ENCODE peak calls at places on chromosomes 5 and 9, in six cellular contexts. One of them, this sample, is unnamed.

GRCh38 chr5:149356391-149356790 is 1.5 kb upstream of the PCYOX1L start:
- DNase-seq in K562: no peak
- DNase-seq in NCI-H774: no peak
- DNase-seq in Ammon's horn: no peak
- DNase-seq in HTR-8/SVneo: no peak
- DNase-seq in GM19239: no peak
- DNase-seq in this sample: no peak

GRCh38 chr9:133160742-133161541 is 2.8 kb downstream of the GBGT1 start:
- DNase-seq in K562: peak
- DNase-seq in NCI-H774: peak
- DNase-seq in Ammon's horn: peak
- DNase-seq in HTR-8/SVneo: peak
- DNase-seq in GM19239: peak
- DNase-seq in this sample: no peak

GRCh38 chr9:134670042-134670525 is 28.5 kb downstream of the COL5A1 start:
- DNase-seq in K562: no peak
- DNase-seq in NCI-H774: no peak
- DNase-seq in Ammon's horn: no peak
- DNase-seq in HTR-8/SVneo: peak
- DNase-seq in GM19239: no peak
- DNase-seq in this sample: no peak

GRCh38 chr5:75686480-75686879 is 30.8 kb downstream of the POC5 start:
- DNase-seq in K562: no peak
- DNase-seq in NCI-H774: no peak
- DNase-seq in Ammon's horn: no peak
- DNase-seq in HTR-8/SVneo: no peak
- DNase-seq in GM19239: no peak
- DNase-seq in this sample: no peak

GRCh38 chr5:39519566-39520231 is 94.9 kb upstream of the DAB2 start:
- DNase-seq in K562: no peak
- DNase-seq in NCI-H774: no peak
- DNase-seq in Ammon's horn: no peak
- DNase-seq in HTR-8/SVneo: no peak
- DNase-seq in GM19239: no peak
- DNase-seq in this sample: no peak

GRCh38 chr5:86596476-86596875 is 21.3 kb upstream of the COX7C start:
- DNase-seq in K562: no peak
- DNase-seq in NCI-H774: no peak
- DNase-seq in Ammon's horn: no peak
- DNase-seq in HTR-8/SVneo: no peak
- DNase-seq in GM19239: no peak
- DNase-seq in this sample: no peak

GRCh38 chr5:148913985-148914421 is 87.6 kb downstream of the ADRB2 start:
- DNase-seq in K562: no peak
- DNase-seq in NCI-H774: no peak
- DNase-seq in Ammon's horn: no peak
- DNase-seq in HTR-8/SVneo: no peak
- DNase-seq in GM19239: no peak
- DNase-seq in this sample: no peak

GRCh38 chr9:36780186-36780585 is 207.5 kb downstream of the MELK start:
- DNase-seq in K562: no peak
- DNase-seq in NCI-H774: no peak
- DNase-seq in Ammon's horn: no peak
- DNase-seq in HTR-8/SVneo: no peak
- DNase-seq in GM19239: no peak
- DNase-seq in this sample: no peak

GRCh38 chr9:33233659-33234335 is 6.2 kb upstream of the SPINK4 start:
- DNase-seq in K562: no peak
- DNase-seq in NCI-H774: peak
- DNase-seq in Ammon's horn: no peak
- DNase-seq in HTR-8/SVneo: peak
- DNase-seq in GM19239: no peak
- DNase-seq in this sample: no peak

GRCh38 chr5:85069659-85070640 is 685.3 kb upstream of the EDIL3 start:
- DNase-seq in K562: no peak
- DNase-seq in NCI-H774: no peak
- DNase-seq in Ammon's horn: no peak
- DNase-seq in HTR-8/SVneo: no peak
- DNase-seq in GM19239: no peak
- DNase-seq in this sample: no peak

GRCh38 chr5:68803881-68804319 is 289.9 kb upstream of the SLC30A5 start:
- DNase-seq in K562: no peak
- DNase-seq in NCI-H774: no peak
- DNase-seq in Ammon's horn: no peak
- DNase-seq in HTR-8/SVneo: no peak
- DNase-seq in GM19239: no peak
- DNase-seq in this sample: no peak

GRCh38 chr5:37495210-37495609 is 116.1 kb downstream of the WDR70 start:
- DNase-seq in K562: no peak
- DNase-seq in NCI-H774: no peak
- DNase-seq in Ammon's horn: peak
- DNase-seq in HTR-8/SVneo: no peak
- DNase-seq in GM19239: no peak
- DNase-seq in this sample: no peak

GRCh38 chr5:103217101-103217500 is 41.5 kb upstream of the MACIR start:
- DNase-seq in K562: no peak
- DNase-seq in NCI-H774: no peak
- DNase-seq in Ammon's horn: no peak
- DNase-seq in HTR-8/SVneo: no peak
- DNase-seq in GM19239: no peak
- DNase-seq in this sample: no peak

GRCh38 chr5:146018461-146019375 is 82.3 kb downstream of the SH3RF2 start:
- DNase-seq in K562: no peak
- DNase-seq in NCI-H774: no peak
- DNase-seq in Ammon's horn: no peak
- DNase-seq in HTR-8/SVneo: no peak
- DNase-seq in GM19239: no peak
- DNase-seq in this sample: no peak

GRCh38 chr5:115461506-115462290 is 82.9 kb downstream of the FEM1C start:
- DNase-seq in K562: no peak
- DNase-seq in NCI-H774: no peak
- DNase-seq in Ammon's horn: no peak
- DNase-seq in HTR-8/SVneo: peak
- DNase-seq in GM19239: no peak
- DNase-seq in this sample: no peak

GRCh38 chr5:142012186-142012785 is 541 bp downstream of the GNPDA1 start:
- DNase-seq in K562: peak
- DNase-seq in NCI-H774: no peak
- DNase-seq in Ammon's horn: peak
- DNase-seq in HTR-8/SVneo: no peak
- DNase-seq in GM19239: no peak
- DNase-seq in this sample: no peak

GRCh38 chr9:72539824-72540347 is 18.5 kb downstream of the TMC1 start:
- DNase-seq in K562: peak
- DNase-seq in NCI-H774: no peak
- DNase-seq in Ammon's horn: no peak
- DNase-seq in HTR-8/SVneo: no peak
- DNase-seq in GM19239: no peak
- DNase-seq in this sample: no peak

GRCh38 chr9:33734911-33735310 is 60.5 kb upstream of the PRSS3 start:
- DNase-seq in K562: no peak
- DNase-seq in NCI-H774: no peak
- DNase-seq in Ammon's horn: no peak
- DNase-seq in HTR-8/SVneo: no peak
- DNase-seq in GM19239: no peak
- DNase-seq in this sample: no peak

GRCh38 chr5:39526914-39527477 is 102.2 kb upstream of the DAB2 start:
- DNase-seq in K562: no peak
- DNase-seq in NCI-H774: no peak
- DNase-seq in Ammon's horn: peak
- DNase-seq in HTR-8/SVneo: no peak
- DNase-seq in GM19239: no peak
- DNase-seq in this sample: no peak

GRCh38 chr9:135851748-135852147 is 55.6 kb downstream of the CAMSAP1 start:
- DNase-seq in K562: no peak
- DNase-seq in NCI-H774: no peak
- DNase-seq in Ammon's horn: no peak
- DNase-seq in HTR-8/SVneo: no peak
- DNase-seq in GM19239: no peak
- DNase-seq in this sample: no peak

GRCh38 chr5:51895834-51896233 is 512.6 kb downstream of the ISL1 start:
- DNase-seq in K562: no peak
- DNase-seq in NCI-H774: no peak
- DNase-seq in Ammon's horn: no peak
- DNase-seq in HTR-8/SVneo: no peak
- DNase-seq in GM19239: no peak
- DNase-seq in this sample: no peak

GRCh38 chr9:125325821-125326220 is 64.2 kb downstream of the GAPVD1 start:
- DNase-seq in K562: no peak
- DNase-seq in NCI-H774: no peak
- DNase-seq in Ammon's horn: no peak
- DNase-seq in HTR-8/SVneo: no peak
- DNase-seq in GM19239: no peak
- DNase-seq in this sample: no peak

This sample was measured in esophagus squamous epithelium.